ENCODE peak calls at places on chromosomes 13 and 19, in six cellular contexts. R is K562, C is GM23338, G is PC-3, Q is Karpas-422, A is SK-N-SH. X is an unnamed sample.

GRCh38 chr13:30388401-30389283 is 33.7 kb upstream of the UBE2L5 start:
- DNase-seq in R (no peak), C (peak; percentile 43), G (peak; percentile 24), Q (no peak), A (no peak), X (no peak)

GRCh38 chr13:50393641-50394040 is 378.4 kb downstream of the KCNRG start:
- DNase-seq in R (no peak), C (peak; percentile 43), G (no peak), Q (peak; percentile 84), A (no peak), X (no peak)

GRCh38 chr13:113843063-113843654 is 20.7 kb downstream of the GAS6 start:
- DNase-seq in R (no peak), C (no peak), G (no peak), Q (no peak), A (no peak), X (no peak)

GRCh38 chr13:23767806-23768205 is 121.4 kb downstream of the MIPEP start:
- DNase-seq in R (no peak), C (no peak), G (no peak), Q (no peak), A (no peak), X (no peak)

GRCh38 chr19:3513198-3514140 is 7.4 kb downstream of the FZR1 start:
- DNase-seq in R (no peak), C (no peak), G (no peak), Q (no peak), A (no peak), X (no peak)

GRCh38 chr13:63421113-63421512 is 2005.5 kb upstream of the PCDH20 start:
- DNase-seq in R (no peak), C (no peak), G (no peak), Q (no peak), A (no peak), X (no peak)

GRCh38 chr13:113561417-113562084 is 23.0 kb upstream of the TFDP1 start:
- DNase-seq in R (no peak), C (no peak), G (no peak), Q (no peak), A (no peak), X (no peak)

GRCh38 chr19:14615628-14616027 is 32.7 kb downstream of the CLEC17A start:
- DNase-seq in R (no peak), C (no peak), G (no peak), Q (no peak), A (no peak), X (no peak)

GRCh38 chr13:113990321-113990837 is 16.5 kb upstream of the C13orf46 start:
- DNase-seq in R (no peak), C (no peak), G (no peak), Q (no peak), A (no peak), X (no peak)

GRCh38 chr13:85586856-85587255 is 212.4 kb downstream of the SLITRK6 start:
- DNase-seq in R (no peak), C (no peak), G (peak; percentile 65), Q (no peak), A (no peak), X (no peak)

GRCh38 chr13:37648604-37649003 is 50.0 kb upstream of the POSTN start:
- DNase-seq in R (no peak), C (no peak), G (peak; percentile 79), Q (no peak), A (no peak), X (no peak)

GRCh38 chr13:100128838-100129237 is 39.9 kb downstream of the PCCA start:
- DNase-seq in R (no peak), C (no peak), G (no peak), Q (no peak), A (no peak), X (no peak)

GRCh38 chr13:59409211-59409610 is 754.5 kb downstream of the DIAPH3 start:
- DNase-seq in R (no peak), C (peak; percentile 48), G (no peak), Q (no peak), A (no peak), X (no peak)

GRCh38 chr13:50365300-50365682 is 350.0 kb downstream of the KCNRG start:
- DNase-seq in R (no peak), C (no peak), G (no peak), Q (no peak), A (no peak), X (no peak)

GRCh38 chr19:45913874-45914830 is at the start of gene NANOS2:
- DNase-seq in R (peak; percentile 72), C (peak; percentile 98), G (peak; percentile 13), Q (peak; percentile 85), A (no peak), X (no peak)

GRCh38 chr13:33676045-33676699 is 141.8 kb upstream of the RFC3 start:
- DNase-seq in R (no peak), C (no peak), G (peak; percentile 36), Q (no peak), A (no peak), X (no peak)

GRCh38 chr19:10111405-10111811 is at the start of gene P2RY11:
- DNase-seq in R (no peak), C (no peak), G (no peak), Q (peak; percentile 70), A (peak; percentile 23), X (no peak)

GRCh38 chr19:55474269-55475265 is 1.9 kb upstream of the ZNF628 start:
- DNase-seq in R (no peak), C (no peak), G (no peak), Q (no peak), A (no peak), X (no peak)

GRCh38 chr19:2627855-2628254 is 74.6 kb downstream of the GNG7 start:
- DNase-seq in R (no peak), C (no peak), G (peak; percentile 60), Q (no peak), A (no peak), X (peak; percentile 54)

GRCh38 chr13:90632184-90632583 is 715.3 kb upstream of the MIR17HG start:
- DNase-seq in R (no peak), C (no peak), G (no peak), Q (no peak), A (no peak), X (no peak)

GRCh38 chr13:31846182-31846938 is 107.0 kb downstream of the RXFP2 start:
- DNase-seq in R (peak; percentile 73), C (peak; percentile 94), G (peak; percentile 75), Q (peak; percentile 86), A (peak; percentile 98), X (peak; percentile 84)

GRCh38 chr13:24854311-24854710 is 90.3 kb downstream of the RNF17 start:
- DNase-seq in R (no peak), C (no peak), G (no peak), Q (no peak), A (no peak), X (no peak)

GRCh38 chr13:84802073-84802472 is 919.8 kb upstream of the SLITRK1 start:
- DNase-seq in R (no peak), C (no peak), G (no peak), Q (no peak), A (no peak), X (no peak)

GRCh38 chr19:4014541-4015491 is 7.3 kb downstream of the PIAS4 start:
- DNase-seq in R (peak; percentile 36), C (peak; percentile 70), G (no peak), Q (peak; percentile 58), A (peak; percentile 70), X (no peak)

DNA sequence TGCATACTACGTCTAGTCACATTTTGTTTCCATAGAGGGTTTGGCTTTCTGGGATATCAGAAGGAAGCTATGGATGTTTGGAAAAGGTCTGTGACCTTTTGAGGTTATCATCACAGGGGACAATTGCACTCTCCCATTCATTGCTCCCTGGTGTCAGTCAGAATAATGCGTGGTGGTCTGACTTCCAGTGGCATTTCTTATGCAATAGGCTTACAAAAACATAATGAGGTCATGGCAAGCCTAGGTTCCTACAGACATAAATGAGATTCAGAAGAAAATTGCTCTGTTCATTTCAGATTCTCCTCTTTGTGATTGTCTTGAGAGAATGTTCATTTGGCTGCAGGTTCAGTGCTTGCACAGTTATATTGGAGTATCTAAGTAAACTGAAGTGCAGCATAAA is 54.6 kb downstream of the ARHGAP35 start:
- DNase-seq in R (no peak), C (no peak), G (no peak), Q (no peak), A (no peak), X (no peak)
- H3K79me2 ChIP-seq in R (peaks cover 64% of the 10 kb centered on the region), C (peaks cover 80% of the 10 kb centered on the region), G (peaks cover 96% of the 10 kb centered on the region), Q (peaks cover 99% of the 10 kb centered on the region), A (peaks cover 100% of the 10 kb centered on the region), X (peaks cover 100% of the 10 kb centered on the region)

GRCh38 chr19:18475762-18476331 is 37.9 kb upstream of the ISYNA1 start:
- DNase-seq in R (no peak), C (no peak), G (no peak), Q (no peak), A (no peak), X (no peak)

GRCh38 chr19:18473003-18473705 is 35.2 kb upstream of the ISYNA1 start:
- DNase-seq in R (no peak), C (no peak), G (no peak), Q (no peak), A (no peak), X (no peak)

GRCh38 chr19:18473706-18474087 is 35.8 kb upstream of the ISYNA1 start:
- DNase-seq in R (no peak), C (no peak), G (no peak), Q (no peak), A (no peak), X (no peak)

GRCh38 chr19:18475004-18475453 is 37.1 kb upstream of the ISYNA1 start:
- DNase-seq in R (no peak), C (no peak), G (no peak), Q (peak; percentile 52), A (no peak), X (no peak)

GRCh38 chr19:18474366-18474887 is 36.5 kb upstream of the ISYNA1 start:
- DNase-seq in R (no peak), C (no peak), G (no peak), Q (no peak), A (no peak), X (no peak)
- H3K79me2 ChIP-seq in R (peaks cover 67% of the 10 kb centered on the region), C (peaks cover 16% of the 10 kb centered on the region), G (peaks cover 64% of the 10 kb centered on the region), Q (peaks cover 62% of the 10 kb centered on the region), A (peaks cover 59% of the 10 kb centered on the region), X (peaks cover 54% of the 10 kb centered on the region)

DNA sequence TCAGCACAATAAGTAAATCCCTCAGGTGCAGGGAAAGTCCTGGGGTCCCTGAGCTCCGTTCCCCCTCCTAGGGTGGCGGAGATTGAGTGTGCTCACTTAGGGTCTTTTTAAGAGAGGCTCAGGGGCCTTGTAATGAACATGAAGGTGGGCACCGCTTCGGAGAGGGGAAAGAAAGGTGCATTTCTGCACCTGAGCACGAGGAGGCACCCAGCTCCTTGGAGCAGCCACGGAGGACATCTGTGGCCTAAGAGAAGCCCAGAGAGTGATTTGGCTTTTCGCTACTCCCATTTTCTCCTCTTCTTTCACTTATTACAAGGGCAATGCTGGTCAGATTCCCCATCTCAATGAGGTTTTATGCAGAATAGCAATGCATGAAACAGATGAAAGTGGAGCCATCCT is 86.7 kb upstream of the RAP2A start:
- DNase-seq in R (no peak), C (no peak), G (no peak), Q (no peak), A (no peak), X (no peak)
- H3K79me2 ChIP-seq in R (no peaks in the 10 kb centered on the region), C (no peaks in the 10 kb centered on the region), G (no peaks in the 10 kb centered on the region), Q (no peaks in the 10 kb centered on the region), A (peaks cover 91% of the 10 kb centered on the region), X (peaks cover 30% of the 10 kb centered on the region)

DNA sequence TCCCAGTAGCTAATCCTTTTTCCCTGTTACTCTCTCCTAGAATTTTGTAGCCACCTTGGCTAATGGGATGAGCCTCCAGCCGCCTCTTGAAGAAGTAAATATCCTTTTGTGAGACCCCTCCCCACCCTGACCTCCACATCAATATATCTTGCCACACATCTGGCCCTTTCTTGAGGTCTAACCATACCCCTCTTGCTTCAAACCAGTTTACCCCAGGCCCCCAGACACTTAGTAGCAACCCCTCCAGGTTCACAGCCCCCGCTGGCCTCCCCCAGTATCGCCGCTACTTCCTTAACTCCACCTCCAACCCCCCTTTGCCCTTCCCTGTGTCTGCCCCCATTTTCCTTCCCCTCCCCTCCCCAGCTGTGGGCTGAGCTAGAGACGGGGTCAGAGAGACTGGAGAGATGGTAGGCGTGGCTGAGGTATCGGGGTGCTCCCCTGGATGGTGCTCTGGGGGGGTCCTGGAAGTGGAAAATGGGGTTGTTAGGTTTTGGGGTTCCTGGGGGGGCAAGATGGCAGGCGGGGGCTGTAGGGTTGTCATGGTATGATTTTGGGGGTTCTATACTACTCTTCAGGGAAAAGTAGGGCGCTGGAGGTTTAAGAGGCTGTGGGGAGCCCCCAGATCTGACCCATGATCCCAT is 2.9 kb downstream of the PRMT1 start:
- DNase-seq in R (no peak), C (peak; percentile 47), G (no peak), Q (peak; percentile 56), A (no peak), X (no peak)
- H3K79me2 ChIP-seq in R (peaks cover 52% of the 10 kb centered on the region), C (peaks cover 60% of the 10 kb centered on the region), G (peaks cover 53% of the 10 kb centered on the region), Q (peaks cover 52% of the 10 kb centered on the region), A (peaks cover 61% of the 10 kb centered on the region), X (peaks cover 70% of the 10 kb centered on the region)